ENCODE peak calls at places on chromosomes 5 and 9, in four cellular contexts. J is epithelial cell of esophagus, L is thoracic aorta, Q is ACHN. Z is an unnamed sample.

GRCh38 chr9:129252937-129253819 is 75.1 kb upstream of the IER5L start:
- DNase-seq in L (no peak), Q (no peak), J (no peak), Z (no peak)

GRCh38 chr5:65874241-65874640 is 52.1 kb upstream of the ERBIN start:
- DNase-seq in L (no peak), J (peak), Q (no peak), Z (peak)

GRCh38 chr5:88769165-88769564 is 113.8 kb downstream of the MEF2C start:
- DNase-seq in J (no peak), Q (no peak), L (no peak), Z (peak)

GRCh38 chr9:30411571-30411970 is 1972.9 kb upstream of the ACO1 start:
- DNase-seq in J (no peak), L (no peak), Q (no peak), Z (no peak)

GRCh38 chr9:131361202-131361833 is 32.6 kb upstream of the PRRC2B start:
- DNase-seq in L (no peak), Q (peak), J (peak), Z (no peak)

GRCh38 chr5:171451421-171451820 is 32.0 kb downstream of the FGF18 start:
- DNase-seq in J (no peak), Q (no peak), L (no peak), Z (no peak)

GRCh38 chr5:172699423-172699822 is 58.4 kb downstream of the NEURL1B start:
- DNase-seq in L (no peak), J (no peak), Q (no peak), Z (no peak)

GRCh38 chr5:139492700-139493192 is 10.2 kb upstream of the STING1 start:
- DNase-seq in Q (peak), L (no peak), J (no peak), Z (peak)

GRCh38 chr9:136644593-136645342 is 17.9 kb upstream of the EGFL7 start:
- DNase-seq in Q (peak), L (peak), J (peak), Z (peak)

GRCh38 chr5:128290152-128290858 is 206.7 kb downstream of the SLC12A2 start:
- DNase-seq in J (peak), Q (no peak), L (no peak), Z (peak)

Z was measured in PC-3.